ENCODE peak calls at places on chromosomes 5 and 9, in six cellular contexts. M is IMR-90, A is H1, D is astrocyte, Z is PC-3, O is mammary epithelial cell. R is an unnamed sample. For H3K4me1, the result is how much of the 10 kb centered on the place peaks cover.

GRCh38 chr9:132977626-132978450 is 656 bp upstream of the GFI1B start:
- DNase-seq in M (peak), A (peak), D (no peak), Z (peak), O (peak), R (peak)

GRCh38 chr5:136018814-136019777 is 9.7 kb upstream of the TGFBI start:
- DNase-seq in M (peak), A (no peak), D (peak), Z (no peak), O (peak), R (peak)

GRCh38 chr9:120710110-120710981 is 3.9 kb downstream of the MEGF9 start:
- DNase-seq in M (peak), A (no peak), D (peak), Z (peak), O (peak), R (peak)

GRCh38 chr5:154159343-154159742 is 31.2 kb upstream of the GALNT10 start:
- DNase-seq in M (peak), A (no peak), D (peak), Z (peak), O (peak), R (peak)

GRCh38 chr9:83281306-83282255 is 218.6 kb upstream of the RASEF start:
- DNase-seq in M (no peak), A (no peak), D (peak), Z (peak), O (peak), R (peak)

GRCh38 chr9:85258823-85259370 is 482.9 kb downstream of the AGTPBP1 start:
- DNase-seq in M (no peak), A (peak), D (peak), Z (peak), O (peak), R (peak)

GRCh38 chr9:20209421-20210340 is 412.6 kb downstream of the MLLT3 start:
- DNase-seq in M (no peak), A (no peak), D (peak), Z (no peak), O (no peak), R (no peak)

GRCh38 chr5:73780297-73781080 is 154.5 kb downstream of the ARHGEF28 start:
- DNase-seq in M (no peak), A (no peak), D (no peak), Z (no peak), O (no peak), R (no peak)

GRCh38 chr5:126016256-126016655 is 407.0 kb upstream of the GRAMD2B start:
- DNase-seq in M (no peak), A (no peak), D (no peak), Z (no peak), O (no peak), R (peak)

DNA sequence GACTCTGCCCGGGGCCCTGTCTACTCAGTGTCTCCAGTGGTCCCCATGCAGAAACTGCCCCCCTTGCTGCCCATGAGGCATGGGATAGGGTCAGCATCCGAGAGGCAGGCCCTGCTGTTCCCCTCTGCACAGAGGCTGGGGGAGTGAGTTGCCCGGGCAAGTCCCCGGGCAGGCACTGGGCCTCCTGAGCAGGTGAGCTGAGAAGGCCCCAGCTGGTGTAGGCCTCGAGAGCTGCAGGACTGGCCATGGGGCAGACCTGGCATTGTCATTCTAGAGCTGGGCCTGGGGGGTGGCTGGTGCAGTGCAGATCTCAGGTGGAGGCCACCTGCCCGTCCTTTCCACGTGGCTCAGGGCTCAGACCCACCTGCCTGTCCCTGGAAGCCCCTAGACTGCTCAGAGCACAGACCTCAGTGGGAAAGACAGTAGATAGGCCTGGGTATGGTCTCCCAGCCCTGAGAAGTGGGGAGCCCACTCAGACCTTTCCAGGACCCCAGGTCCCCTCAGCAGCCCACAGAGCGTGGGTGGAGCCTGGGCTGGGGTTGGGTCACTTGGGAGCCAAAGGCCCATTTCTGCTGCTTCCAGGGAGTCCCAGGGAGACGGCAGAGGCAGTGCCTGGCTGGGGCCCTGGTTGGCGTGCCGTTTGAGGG is 4.7 kb upstream of the NOTCH1 start:
- DNase-seq in M (no peak), A (no peak), D (no peak), Z (no peak), O (peak), R (no peak)
- H3K4me3 ChIP-seq in M (no peak), A (no peak), D (no peak), Z (no peak), O (no peak), R (no peak)

DNA sequence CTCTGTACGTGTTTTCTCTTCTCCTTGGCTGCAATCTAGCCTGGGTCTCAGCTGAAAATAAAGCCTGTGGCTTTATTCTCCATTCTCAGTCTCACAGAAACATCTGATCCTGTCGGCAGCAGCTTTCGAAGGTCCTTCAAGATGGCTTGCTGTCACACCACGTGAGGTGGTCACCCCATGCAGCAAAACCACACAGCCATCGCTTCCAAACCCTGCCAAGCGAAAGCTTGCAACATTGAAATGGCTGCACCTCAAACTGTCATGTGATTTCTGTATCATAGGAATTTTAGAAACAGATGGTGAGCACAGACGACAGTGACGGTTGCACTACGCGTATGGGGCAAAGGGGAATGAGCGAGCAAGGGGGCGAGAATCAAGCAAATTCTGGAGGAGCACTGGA is 98.5 kb upstream of the SMARCA2 start:
- DNase-seq in M (no peak), A (no peak), D (no peak), Z (no peak), O (no peak), R (no peak)
- H3K9ac ChIP-seq in M (no peak), A (no peak), D (no peak), Z (no peak), O (no peak), R (peak)

DNA sequence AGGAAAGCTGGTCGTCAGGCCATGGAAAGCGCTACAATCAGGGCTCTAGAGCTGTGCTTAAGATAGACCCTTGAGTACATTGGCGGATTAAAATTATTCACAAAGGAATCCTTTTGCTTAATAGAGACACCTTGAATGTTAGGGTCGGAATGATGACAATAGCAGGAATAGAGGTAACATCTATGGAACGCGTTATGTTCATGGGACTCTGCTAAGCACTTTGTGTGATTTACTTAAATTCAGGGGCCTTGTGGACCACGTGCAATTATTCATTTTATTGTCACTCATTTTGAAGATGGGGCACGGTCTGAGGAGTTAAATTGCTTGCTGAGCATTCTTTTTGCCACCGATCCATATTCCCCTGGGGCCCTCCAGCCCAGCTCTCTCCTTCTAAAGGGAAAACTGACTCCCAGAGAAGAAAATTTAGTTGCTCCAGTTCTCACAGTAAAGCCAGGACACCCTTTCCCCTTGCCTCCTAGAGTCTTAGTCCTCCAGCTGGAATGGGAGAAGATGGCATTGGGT is 880 bp upstream of the PANK3 start:
- DNase-seq in M (no peak), A (no peak), D (no peak), Z (no peak), O (no peak), R (no peak)
- H3K4me1 ChIP-seq in M (under half), A (under half), D (under half), Z (under half), O (under half), R (under half)

GRCh38 chr5:159207616-159208507 is 1.5 kb downstream of the RNF145 start:
- DNase-seq in M (peak), A (peak), D (peak), Z (peak), O (peak), R (peak)

GRCh38 chr5:159208508-159209437 is 580 bp downstream of the RNF145 start:
- DNase-seq in M (peak), A (peak), D (peak), Z (no peak), O (no peak), R (peak)

GRCh38 chr5:159206368-159206767 is 3.0 kb downstream of the RNF145 start:
- DNase-seq in M (peak), A (no peak), D (no peak), Z (peak), O (no peak), R (no peak)

GRCh38 chr5:159207222-159207615 is 2.1 kb downstream of the RNF145 start:
- DNase-seq in M (no peak), A (no peak), D (no peak), Z (no peak), O (no peak), R (no peak)

GRCh38 chr5:159206818-159207217 is 2.5 kb downstream of the RNF145 start:
- DNase-seq in M (no peak), A (no peak), D (no peak), Z (no peak), O (no peak), R (no peak)
- H3K4me3 ChIP-seq in M (peak), A (no peak), D (peak), Z (peak), O (peak), R (peak)

GRCh38 chr9:92773810-92774209 is 9.2 kb upstream of the BICD2 start:
- DNase-seq in M (no peak), A (no peak), D (no peak), Z (no peak), O (no peak), R (no peak)
- H3K9ac ChIP-seq in M (no peak), A (no peak), D (peak), Z (no peak), O (peak), R (no peak)

DNA sequence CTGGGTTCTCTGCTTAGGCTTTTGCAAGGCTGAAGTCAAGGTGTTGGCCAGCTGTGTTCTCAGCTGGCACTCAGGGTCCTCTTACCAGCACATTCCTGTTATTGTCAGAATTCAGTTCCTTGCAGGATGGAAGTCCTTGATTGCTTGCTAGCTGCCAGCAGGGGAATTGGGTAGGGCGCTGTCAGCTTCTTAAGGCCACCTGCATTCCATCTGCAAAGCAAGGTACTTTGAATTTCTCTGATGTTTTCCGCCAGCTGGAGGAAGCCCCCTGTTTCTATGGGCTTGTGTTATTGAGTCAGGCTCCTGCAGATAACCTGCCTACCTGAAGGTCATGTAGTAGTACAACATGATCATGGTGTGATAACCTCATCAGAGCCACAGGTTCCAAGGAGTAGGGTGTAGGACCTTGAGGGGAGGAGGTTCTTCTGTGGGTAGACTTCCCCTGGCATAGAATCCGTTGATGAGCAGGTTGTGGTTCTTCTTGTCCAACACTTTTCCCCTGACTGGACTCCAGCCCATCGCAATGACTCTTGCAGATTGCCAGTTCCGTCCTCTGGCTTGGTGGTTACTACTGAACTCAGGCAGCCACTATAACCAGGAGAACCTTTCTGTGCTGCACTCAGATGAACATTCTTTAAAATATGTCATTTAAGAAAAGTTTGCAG is 6.8 kb downstream of the TENT4A start:
- DNase-seq in M (peak), A (no peak), D (peak), Z (no peak), O (no peak), R (no peak)
- H3K4me1 ChIP-seq in M (under half), A (under half), D (under half), Z (under half), O (under half), R (half or more)

GRCh38 chr5:122311400-122311887 is 593 bp upstream of the SNCAIP start:
- DNase-seq in M (no peak), A (peak), D (no peak), Z (no peak), O (no peak), R (no peak)

GRCh38 chr5:122313941-122314340 is 1.9 kb downstream of the SNCAIP start:
- DNase-seq in M (no peak), A (no peak), D (no peak), Z (no peak), O (no peak), R (no peak)

GRCh38 chr5:122311888-122312669 is at the start of gene SNCAIP:
- DNase-seq in M (peak), A (peak), D (peak), Z (peak), O (peak), R (peak)

GRCh38 chr5:122312670-122312988 is 592 bp downstream of the SNCAIP start:
- DNase-seq in M (peak), A (no peak), D (peak), Z (no peak), O (peak), R (peak)

DNA sequence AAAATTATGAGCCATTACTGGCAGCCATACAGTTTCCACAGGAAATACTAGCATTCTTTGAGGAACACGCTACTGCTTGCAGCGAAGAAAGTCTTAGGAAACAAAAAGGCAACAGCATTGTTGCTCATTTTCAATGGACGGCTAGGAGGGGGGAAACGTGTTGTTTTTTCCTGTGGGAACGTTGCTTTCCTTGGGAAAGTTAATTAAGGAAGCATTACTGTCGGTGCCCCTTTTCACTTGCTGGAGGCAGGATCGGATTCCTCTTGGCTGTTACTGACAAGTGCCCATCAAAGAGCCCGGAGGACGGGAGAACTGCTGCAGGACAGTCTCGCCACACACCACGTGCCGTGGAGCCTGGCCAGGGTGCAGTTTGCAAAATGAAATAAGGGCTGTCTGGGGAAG is 965 bp downstream of the SNCAIP start:
- DNase-seq in M (peak), A (no peak), D (peak), Z (no peak), O (no peak), R (peak)
- H3K4me3 ChIP-seq in M (peak), A (peak), D (peak), Z (peak), O (peak), R (peak)

DNA sequence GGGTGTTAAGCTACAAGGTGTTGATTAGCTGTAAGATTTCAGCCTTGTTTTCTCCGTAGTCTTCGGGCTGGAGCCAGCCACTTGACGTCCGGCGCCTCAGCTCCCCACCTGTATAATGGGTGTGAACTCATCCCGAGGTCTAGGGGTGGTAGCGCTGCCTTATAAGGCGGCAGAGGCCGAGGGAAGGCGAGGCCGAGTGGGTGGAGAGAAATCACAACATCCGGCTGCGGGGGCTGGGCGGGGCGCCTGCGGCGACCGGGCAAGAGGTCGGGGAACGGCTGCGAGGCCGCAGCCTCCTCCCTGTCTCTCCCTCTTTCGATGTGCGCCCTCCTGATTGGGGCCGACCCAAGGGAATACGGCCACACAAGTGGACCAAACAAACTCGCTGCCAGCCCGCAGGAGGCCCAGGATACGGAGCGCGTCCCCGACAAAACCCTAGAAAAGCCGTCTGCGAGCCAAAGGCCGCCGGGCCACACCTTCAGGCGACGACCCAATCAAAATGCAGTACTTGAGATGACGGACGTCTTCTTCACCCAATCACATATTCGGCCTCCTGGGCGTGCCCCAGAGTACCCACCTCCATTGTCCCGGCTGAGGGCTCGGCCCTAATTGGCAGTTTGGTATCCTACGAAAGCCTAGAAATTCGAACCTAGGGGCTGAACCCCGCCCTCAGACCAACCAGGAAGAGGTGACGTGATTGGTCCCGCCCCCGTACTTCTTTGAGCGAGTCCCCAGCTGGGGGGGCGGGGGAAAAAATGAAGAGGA is 493 bp upstream of the GRK6 start:
- DNase-seq in M (peak), A (peak), D (peak), Z (peak), O (peak), R (peak)
- H3K9ac ChIP-seq in M (peak), A (peak), D (peak), Z (peak), O (peak), R (peak)

DNA sequence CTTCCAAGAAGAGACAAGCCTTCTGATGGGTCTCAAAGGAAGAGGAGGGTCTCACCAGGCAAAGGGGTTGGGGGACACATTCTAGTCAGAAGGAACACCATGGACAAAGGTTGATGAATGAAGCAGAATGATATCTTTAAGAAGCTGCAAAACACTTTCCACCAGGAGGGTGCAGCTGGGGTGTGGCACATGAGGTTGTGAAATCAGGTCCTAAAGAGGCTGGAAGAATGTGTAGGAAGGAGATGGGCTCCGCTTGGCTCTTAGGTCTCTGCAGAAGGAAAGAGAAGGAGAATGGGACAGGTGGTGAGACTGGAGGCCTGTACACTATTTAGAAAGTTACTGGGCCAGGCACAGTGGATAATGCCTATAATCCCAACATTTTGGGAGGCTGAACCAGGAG is 328.6 kb downstream of the PDE4D start:
- DNase-seq in M (no peak), A (no peak), D (no peak), Z (no peak), O (no peak), R (no peak)
- H3K4me1 ChIP-seq in M (under half), A (under half), D (under half), Z (under half), O (under half), R (under half)

DNA sequence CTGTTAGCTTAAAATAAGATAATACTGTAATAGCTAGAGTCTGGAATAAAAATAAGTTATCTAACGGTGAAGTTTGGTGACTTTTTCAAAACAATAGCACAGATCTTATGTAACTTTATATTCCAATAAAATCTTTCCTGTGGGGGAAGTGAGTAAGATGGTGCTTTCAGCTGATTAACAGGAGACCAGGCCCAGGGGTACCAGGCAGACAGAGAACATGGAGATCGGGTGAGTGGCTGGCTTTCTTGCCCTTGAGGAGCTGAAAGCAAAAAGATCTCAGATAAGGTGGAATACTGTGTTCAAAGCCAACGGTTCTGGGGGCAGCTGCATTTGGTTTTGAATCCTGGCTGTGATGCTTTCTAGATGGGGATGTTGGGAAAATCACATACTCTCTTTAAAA is 61.3 kb downstream of the MAT2B start:
- DNase-seq in M (no peak), A (no peak), D (no peak), Z (no peak), O (no peak), R (no peak)
- H3K4me3 ChIP-seq in M (no peak), A (no peak), D (no peak), Z (peak), O (no peak), R (no peak)